ENCODE peak calls at places on chromosome 7, in four cellular contexts. E, H, R and D are unnamed samples.

GRCh38 chr7:122525355-122525754 is 173.6 kb downstream of the RNF133 start:
- DNase-seq in E (no peak), H (no peak), R (no peak), D (no peak)

GRCh38 chr7:71131753-71132520 is at the start of gene GALNT17:
- DNase-seq in E (peak), H (peak), R (no peak), D (no peak)

GRCh38 chr7:36305648-36306047 is 84.0 kb upstream of the ANLN start:
- DNase-seq in E (no peak), H (no peak), R (no peak), D (no peak)

GRCh38 chr7:101546308-101546936 is 82.7 kb downstream of the MYL10 start:
- DNase-seq in E (no peak), H (no peak), R (no peak), D (no peak)

GRCh38 chr7:156109076-156109475 is 296.8 kb upstream of the SHH start:
- DNase-seq in E (no peak), H (no peak), R (no peak), D (no peak)

GRCh38 chr7:29965030-29965429 is 24.6 kb downstream of the SCRN1 start:
- DNase-seq in E (no peak), H (no peak), R (no peak), D (no peak)

GRCh38 chr7:128093606-128094005 is 62.4 kb upstream of the LRRC4 start:
- DNase-seq in E (no peak), H (no peak), R (no peak), D (no peak)

GRCh38 chr7:50502001-50502684 is 52.0 kb upstream of the FIGNL1 start:
- DNase-seq in E (no peak), H (no peak), R (no peak), D (no peak)

GRCh38 chr7:94396044-94396443 is 1.3 kb downstream of the COL1A2 start:
- DNase-seq in E (no peak), H (no peak), R (no peak), D (no peak)

GRCh38 chr7:26439502-26440252 is 148.0 kb downstream of the SNX10 start:
- DNase-seq in E (no peak), H (peak), R (no peak), D (no peak)

GRCh38 chr7:50821457-50821977 is 38.8 kb upstream of the GRB10 start:
- DNase-seq in E (no peak), H (no peak), R (no peak), D (no peak)

GRCh38 chr7:12737364-12737763 is 49.9 kb downstream of the ARL4A start:
- DNase-seq in E (no peak), H (no peak), R (no peak), D (no peak)

GRCh38 chr7:50729962-50730361 is 52.7 kb downstream of the GRB10 start:
- DNase-seq in E (no peak), H (no peak), R (no peak), D (no peak)

GRCh38 chr7:98836811-98837631 is 32.8 kb downstream of the TMEM130 start:
- DNase-seq in E (peak), H (peak), R (no peak), D (no peak)

GRCh38 chr7:40570218-40570617 is 435.4 kb downstream of the SUGCT start:
- DNase-seq in E (no peak), H (no peak), R (no peak), D (no peak)

GRCh38 chr7:25431956-25432355 is 203.7 kb upstream of the NPVF start:
- DNase-seq in E (no peak), H (no peak), R (no peak), D (no peak)

GRCh38 chr7:73865738-73866445 is 4.9 kb downstream of the TMEM270 start:
- DNase-seq in E (no peak), H (peak), R (no peak), D (no peak)

GRCh38 chr7:114944742-114945625 is 23.1 kb downstream of the MDFIC start:
- DNase-seq in E (no peak), H (no peak), R (no peak), D (no peak)

GRCh38 chr7:6640246-6640721 is 3.2 kb downstream of the ZNF316 start:
- DNase-seq in E (no peak), H (no peak), R (no peak), D (no peak)

GRCh38 chr7:116953727-116954442 is 584 bp downstream of the ST7 start:
- DNase-seq in E (peak), H (peak), R (peak), D (peak)

GRCh38 chr7:143492799-143493568 is 15.3 kb downstream of the TAS2R41 start:
- DNase-seq in E (no peak), H (no peak), R (no peak), D (no peak)

GRCh38 chr7:45100761-45101480 is 10.6 kb downstream of the TBRG4 start:
- DNase-seq in E (no peak), H (no peak), R (no peak), D (no peak)

GRCh38 chr7:103704701-103705100 is 258.7 kb upstream of the SLC26A5 start:
- DNase-seq in E (no peak), H (no peak), R (no peak), D (no peak)

GRCh38 chr7:101519324-101520017 is 109.6 kb downstream of the MYL10 start:
- DNase-seq in E (no peak), H (no peak), R (no peak), D (no peak)

GRCh38 chr7:55898287-55898686 is 11.0 kb downstream of the ZNF713 start:
- DNase-seq in E (no peak), H (no peak), R (no peak), D (no peak)

GRCh38 chr7:139811106-139811505 is 18.0 kb upstream of the TBXAS1 start:
- DNase-seq in E (no peak), H (no peak), R (no peak), D (no peak)

GRCh38 chr7:116354546-116355422 is 144.4 kb downstream of the TES start:
- DNase-seq in E (no peak), H (no peak), R (no peak), D (no peak)

GRCh38 chr7:53531-53930 is 138.8 kb upstream of the FAM20C start:
- DNase-seq in E (no peak), H (no peak), R (no peak), D (no peak)

GRCh38 chr7:27168265-27168947 is 3.1 kb upstream of the HOXA9 start:
- DNase-seq in E (no peak), H (peak), R (no peak), D (no peak)

GRCh38 chr7:100785878-100786277 is 41.4 kb downstream of the EPHB4 start:
- DNase-seq in E (no peak), H (no peak), R (no peak), D (no peak)

GRCh38 chr7:43039346-43039745 is 73.1 kb upstream of the HECW1 start:
- DNase-seq in E (no peak), H (no peak), R (no peak), D (no peak)